ENCODE peak calls at places on chromosome 21, in five cellular contexts. H, U, P, Z and Q are unnamed samples.
A peak's percentile ranks its signal among the peaks of the same experiment; 100 is the strongest.

GRCh38 chr21:26795866-26796329 is 49.3 kb downstream of the ADAMTS1 start:
- DNase-seq in H (no peak), U (no peak), P (no peak), Z (peak; percentile 72), Q (no peak)

GRCh38 chr21:42939581-42940413 is 14.4 kb upstream of the ERVH48-1 start:
- DNase-seq in H (no peak), U (peak; percentile 51), P (peak; percentile 35), Z (peak; percentile 67), Q (peak; percentile 70)

GRCh38 chr21:44408226-44408625 is 47.1 kb upstream of the LRRC3 start:
- DNase-seq in H (no peak), U (no peak), P (no peak), Z (no peak), Q (no peak)

GRCh38 chr21:14452031-14452778 is 69.3 kb upstream of the HSPA13 start:
- DNase-seq in H (no peak), U (no peak), P (no peak), Z (no peak), Q (no peak)

GRCh38 chr21:23921670-23922418 is 1685.4 kb downstream of the MRPL39 start:
- DNase-seq in H (no peak), U (no peak), P (no peak), Z (no peak), Q (no peak)

GRCh38 chr21:35084869-35085268 is 35.8 kb upstream of the RUNX1 start:
- DNase-seq in H (no peak), U (no peak), P (no peak), Z (no peak), Q (no peak)

GRCh38 chr21:18354947-18355346 is 48.6 kb downstream of the TMPRSS15 start:
- DNase-seq in H (no peak), U (no peak), P (no peak), Z (no peak), Q (no peak)

GRCh38 chr21:25911730-25912401 is 177.1 kb downstream of the GABPA start:
- DNase-seq in H (no peak), U (no peak), P (no peak), Z (peak; percentile 75), Q (no peak)

GRCh38 chr21:31986035-31986856 is 113.4 kb downstream of the HUNK start:
- DNase-seq in H (no peak), U (no peak), P (no peak), Z (no peak), Q (no peak)

GRCh38 chr21:27425172-27425571 is 458.3 kb upstream of the ADAMTS5 start:
- DNase-seq in H (no peak), U (no peak), P (peak; percentile 43), Z (no peak), Q (no peak)

GRCh38 chr21:25733859-25734653 is 648 bp downstream of the ATP5PF start:
- DNase-seq in H (peak; percentile 43), U (no peak), P (no peak), Z (peak; percentile 38), Q (no peak)

GRCh38 chr21:28482657-28483056 is 510.0 kb downstream of the LTN1 start:
- DNase-seq in H (no peak), U (no peak), P (no peak), Z (no peak), Q (no peak)

GRCh38 chr21:28480091-28480869 is 512.4 kb downstream of the LTN1 start:
- DNase-seq in H (no peak), U (no peak), P (no peak), Z (no peak), Q (no peak)

GRCh38 chr21:28473530-28474225 is 519.0 kb downstream of the LTN1 start:
- DNase-seq in H (no peak), U (no peak), P (no peak), Z (no peak), Q (no peak)

GRCh38 chr21:28485301-28486022 is 507.2 kb downstream of the LTN1 start:
- DNase-seq in H (no peak), U (no peak), P (no peak), Z (no peak), Q (no peak)

GRCh38 chr21:28479660-28480059 is 513.0 kb downstream of the LTN1 start:
- DNase-seq in H (no peak), U (no peak), P (no peak), Z (no peak), Q (no peak)
- H3K4me1 ChIP-seq in H (no peaks in the 10 kb centered on the region), U (no peaks in the 10 kb centered on the region), P (no peaks in the 10 kb centered on the region), Z (no peaks in the 10 kb centered on the region), Q (no peaks in the 10 kb centered on the region)

DNA sequence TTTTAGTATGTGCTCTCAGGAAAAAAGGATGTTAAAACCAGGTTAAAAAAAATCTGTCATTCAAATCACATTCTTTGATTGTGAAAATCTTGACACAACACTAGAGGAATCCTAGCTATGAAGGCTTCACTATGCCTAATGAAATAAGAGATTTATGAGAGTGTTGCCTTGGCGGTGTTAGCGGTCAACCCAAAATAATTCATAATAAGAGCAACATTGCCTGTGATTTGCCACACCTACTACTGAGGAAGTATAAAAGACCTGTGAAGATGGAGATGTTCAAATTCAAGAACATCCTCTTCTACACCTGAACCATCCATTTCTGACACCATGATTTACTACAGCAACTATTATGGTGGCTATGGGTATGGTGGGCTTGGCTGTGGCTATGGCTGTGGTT is at the start of gene KRTAP20-1:
- DNase-seq in H (no peak), U (no peak), P (no peak), Z (no peak), Q (no peak)
- H3K9me3 ChIP-seq in H (no peaks in the 10 kb centered on the region), U (no peaks in the 10 kb centered on the region), P (no peaks in the 10 kb centered on the region), Z (no peaks in the 10 kb centered on the region), Q (no peaks in the 10 kb centered on the region)

DNA sequence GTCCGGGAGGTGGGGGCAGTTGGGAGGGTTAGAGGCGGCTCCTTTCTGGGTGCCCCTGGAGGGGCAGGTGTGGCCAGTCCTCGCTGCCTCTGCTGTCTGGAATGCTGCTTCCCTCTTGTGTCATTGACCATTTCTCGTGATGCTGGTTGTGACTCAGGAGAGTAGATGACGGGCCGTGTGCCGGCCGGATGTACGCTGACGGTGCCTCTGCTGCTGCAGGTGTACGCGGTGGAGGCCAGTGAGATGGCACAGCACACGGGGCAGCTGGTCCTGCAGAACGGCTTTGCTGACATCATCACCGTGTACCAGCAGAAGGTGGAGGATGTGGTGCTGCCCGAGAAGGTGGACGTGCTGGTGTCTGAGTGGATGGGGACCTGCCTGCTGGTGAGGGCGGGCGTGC is 13.9 kb downstream of the PRMT2 start:
- DNase-seq in H (no peak), U (no peak), P (no peak), Z (no peak), Q (no peak)
- H3K27ac ChIP-seq in H (no peak overlapping the region), U (no peak overlapping the region), P (no peak overlapping the region), Z (no peak overlapping the region), Q (no peak overlapping the region)

GRCh38 chr21:41755258-41755933 is 11.5 kb downstream of the RIPK4 start:
- DNase-seq in H (no peak), U (no peak), P (no peak), Z (no peak), Q (no peak)

GRCh38 chr21:41755934-41756773 is 10.7 kb downstream of the RIPK4 start:
- DNase-seq in H (no peak), U (no peak), P (no peak), Z (no peak), Q (no peak)

GRCh38 chr21:41753001-41753725 is 13.7 kb downstream of the RIPK4 start:
- DNase-seq in H (no peak), U (no peak), P (no peak), Z (no peak), Q (no peak)

GRCh38 chr21:41752231-41752681 is 14.6 kb downstream of the RIPK4 start:
- DNase-seq in H (no peak), U (no peak), P (no peak), Z (no peak), Q (no peak)

GRCh38 chr21:41754481-41754891 is 12.4 kb downstream of the RIPK4 start:
- DNase-seq in H (no peak), U (no peak), P (peak; percentile 83), Z (no peak), Q (no peak)
- H3K4me1 ChIP-seq in H (no peaks in the 10 kb centered on the region), U (peaks cover 96% of the 10 kb centered on the region), P (peaks cover 19% of the 10 kb centered on the region), Z (peaks cover 5% of the 10 kb centered on the region), Q (no peaks in the 10 kb centered on the region)

DNA sequence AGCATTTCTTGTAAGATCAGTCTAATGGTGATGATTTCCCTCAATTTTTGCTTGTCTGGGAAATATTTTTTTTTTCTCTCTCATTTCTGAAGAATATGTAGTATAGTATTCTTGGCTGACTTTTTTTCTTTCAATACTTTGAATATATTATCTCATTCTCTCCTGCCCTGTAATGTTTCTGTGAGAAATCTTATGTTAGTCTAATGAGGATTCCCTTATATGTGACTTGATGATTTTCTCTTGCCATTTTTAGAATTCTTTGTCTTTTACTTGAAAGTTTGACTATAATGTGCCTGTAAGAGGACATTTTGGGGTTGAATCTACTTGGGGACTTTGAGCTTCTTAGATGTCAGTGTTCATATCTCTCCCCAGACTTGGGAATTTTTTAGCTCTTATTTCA is 40.0 kb upstream of the PCBP3 start:
- DNase-seq in H (no peak), U (no peak), P (no peak), Z (no peak), Q (no peak)
- H3K9me3 ChIP-seq in H (no peaks in the 10 kb centered on the region), U (no peaks in the 10 kb centered on the region), P (peaks cover 22% of the 10 kb centered on the region), Z (no peaks in the 10 kb centered on the region), Q (peaks cover 15% of the 10 kb centered on the region)

DNA sequence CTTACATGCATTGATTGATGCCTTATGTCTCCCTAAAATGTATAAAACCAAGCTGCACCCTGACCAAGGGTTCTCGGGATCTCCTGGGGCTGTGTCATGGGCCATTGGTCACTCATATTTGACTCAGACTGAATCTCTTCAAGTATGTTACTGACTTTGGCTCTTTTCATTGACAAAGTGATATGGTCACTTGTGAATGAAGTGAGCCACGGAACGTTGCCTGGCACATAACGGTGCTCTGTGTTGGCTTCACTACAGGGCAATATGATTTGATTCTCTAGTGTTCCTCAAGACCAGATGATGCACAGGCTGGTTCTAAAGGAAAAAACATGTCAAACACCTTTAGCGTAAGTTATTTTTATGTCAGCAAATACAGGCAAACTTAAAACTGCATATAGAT is 11.4 kb upstream of the IL10RB start:
- DNase-seq in H (no peak), U (no peak), P (peak; percentile 19), Z (no peak), Q (no peak)
- H3K27ac ChIP-seq in H (no peak overlapping the region), U (no peak overlapping the region), P (no peak overlapping the region), Z (no peak overlapping the region), Q (no peak overlapping the region)